ENCODE peak calls at places on chromosome 5, in nine cellular contexts. T is lower lobe of right lung; U is nephron progenitor cell; H is cardiac muscle cell; N is endothelial cell; C is NB4; K is foreskin fibroblast; I is HL-60; S is CD8-positive, alpha-beta T cell. M is an unnamed sample.

GRCh38 chr5:79990598-79991507 is at the start of gene MTX3:
- DNase-seq in T (peak), U (peak), H (peak), N (peak), C (no peak), K (peak), I (no peak), S (peak), M (peak)

GRCh38 chr5:116084231-116084630 is 594 bp upstream of the COMMD10 start:
- DNase-seq in T (no peak), U (peak), H (peak), N (no peak), C (peak), K (peak), I (no peak), S (peak), M (no peak)

GRCh38 chr5:85931220-85931619 is 686.5 kb upstream of the COX7C start:
- DNase-seq in T (no peak), U (no peak), H (no peak), N (no peak), C (no peak), K (no peak), I (no peak), S (no peak), M (no peak)

GRCh38 chr5:143405063-143405746 is 1.7 kb upstream of the NR3C1 start:
- DNase-seq in T (peak), U (peak), H (peak), N (peak), C (peak), K (peak), I (peak), S (peak), M (peak)

GRCh38 chr5:9156282-9156681 is 389.6 kb downstream of the SEMA5A start:
- DNase-seq in T (no peak), U (peak), H (peak), N (peak), C (peak), K (peak), I (peak), S (no peak), M (no peak)

GRCh38 chr5:87113848-87114247 is 153.8 kb upstream of the RASA1 start:
- DNase-seq in T (no peak), U (no peak), H (peak), N (no peak), C (no peak), K (peak), I (no peak), S (no peak), M (no peak)

GRCh38 chr5:14250094-14250777 is 107.1 kb downstream of the TRIO start:
- DNase-seq in T (peak), U (peak), H (peak), N (no peak), C (peak), K (peak), I (no peak), S (no peak), M (peak)

GRCh38 chr5:123720955-123721354 is 209.0 kb downstream of the CSNK1G3 start:
- DNase-seq in T (no peak), U (no peak), H (peak), N (no peak), C (no peak), K (no peak), I (no peak), S (no peak), M (no peak)

GRCh38 chr5:89300426-89300970 is 417.5 kb upstream of the MEF2C start:
- DNase-seq in T (no peak), U (no peak), H (no peak), N (no peak), C (no peak), K (peak), I (no peak), S (no peak), M (no peak)

GRCh38 chr5:124263680-124264491 is 482.6 kb downstream of the ZNF608 start:
- DNase-seq in T (no peak), U (peak), H (peak), N (peak), C (no peak), K (no peak), I (no peak), S (no peak), M (no peak)

GRCh38 chr5:149356391-149356790 is 1.5 kb upstream of the PCYOX1L start:
- DNase-seq in T (no peak), U (no peak), H (no peak), N (no peak), C (no peak), K (peak), I (no peak), S (no peak), M (no peak)

GRCh38 chr5:136182618-136183017 is 10.3 kb downstream of the SMIM32 start:
- DNase-seq in T (no peak), U (no peak), H (peak), N (no peak), C (no peak), K (peak), I (no peak), S (no peak), M (no peak)

GRCh38 chr5:160352308-160352707 is 18.1 kb downstream of the C1QTNF2 start:
- DNase-seq in T (no peak), U (no peak), H (no peak), N (no peak), C (no peak), K (no peak), I (no peak), S (no peak), M (no peak)

GRCh38 chr5:145853952-145854351 is 18.8 kb upstream of the PRELID2 start:
- DNase-seq in T (no peak), U (no peak), H (no peak), N (no peak), C (no peak), K (no peak), I (no peak), S (no peak), M (no peak)

GRCh38 chr5:56233230-56233629 is at the start of gene ANKRD55:
- DNase-seq in T (no peak), U (peak), H (peak), N (no peak), C (no peak), K (peak), I (no peak), S (no peak), M (no peak)

GRCh38 chr5:54520438-54520846 is 2.9 kb downstream of the SNX18 start:
- DNase-seq in T (no peak), U (peak), H (peak), N (no peak), C (peak), K (peak), I (peak), S (no peak), M (no peak)

GRCh38 chr5:78624011-78624541 is 24.5 kb downstream of the LHFPL2 start:
- DNase-seq in T (no peak), U (no peak), H (no peak), N (no peak), C (no peak), K (no peak), I (no peak), S (no peak), M (no peak)

GRCh38 chr5:170296935-170297588 is 515 bp downstream of the LCP2 start:
- DNase-seq in T (no peak), U (no peak), H (no peak), N (no peak), C (peak), K (no peak), I (peak), S (no peak), M (no peak)

GRCh38 chr5:150341331-150341730 is 16.2 kb upstream of the TCOF1 start:
- DNase-seq in T (no peak), U (no peak), H (no peak), N (no peak), C (no peak), K (no peak), I (no peak), S (no peak), M (no peak)

GRCh38 chr5:138686668-138687067 is 66.6 kb upstream of the CTNNA1 start:
- DNase-seq in T (no peak), U (no peak), H (peak), N (no peak), C (peak), K (peak), I (no peak), S (no peak), M (no peak)

GRCh38 chr5:168843277-168843997 is 264.3 kb upstream of the PANK3 start:
- DNase-seq in T (no peak), U (no peak), H (peak), N (no peak), C (peak), K (peak), I (no peak), S (no peak), M (no peak)

GRCh38 chr5:146894763-146895521 is 16.4 kb upstream of the PPP2R2B start:
- DNase-seq in T (no peak), U (no peak), H (no peak), N (no peak), C (no peak), K (no peak), I (no peak), S (no peak), M (no peak)

GRCh38 chr5:142884029-142884428 is 113.9 kb downstream of the ARHGAP26 start:
- DNase-seq in T (no peak), U (no peak), H (no peak), N (no peak), C (no peak), K (no peak), I (no peak), S (no peak), M (no peak)

GRCh38 chr5:52702877-52703276 is 84.8 kb upstream of the ITGA1 start:
- DNase-seq in T (no peak), U (no peak), H (peak), N (no peak), C (peak), K (no peak), I (no peak), S (no peak), M (no peak)

GRCh38 chr5:17951392-17952169 is 317.3 kb downstream of the TAF11L14 start:
- DNase-seq in T (no peak), U (peak), H (no peak), N (peak), C (peak), K (no peak), I (no peak), S (no peak), M (peak)

GRCh38 chr5:859391-859790 is 8.6 kb upstream of the ZDHHC11 start:
- DNase-seq in T (peak), U (no peak), H (peak), N (no peak), C (no peak), K (no peak), I (no peak), S (no peak), M (no peak)

GRCh38 chr5:16628376-16628775 is 11.6 kb upstream of the RETREG1 start:
- DNase-seq in T (no peak), U (no peak), H (no peak), N (no peak), C (no peak), K (no peak), I (no peak), S (no peak), M (no peak)

GRCh38 chr5:132389453-132390286 is 20.2 kb downstream of the SLC22A5 start:
- DNase-seq in T (no peak), U (no peak), H (peak), N (no peak), C (peak), K (peak), I (no peak), S (no peak), M (no peak)

DNA sequence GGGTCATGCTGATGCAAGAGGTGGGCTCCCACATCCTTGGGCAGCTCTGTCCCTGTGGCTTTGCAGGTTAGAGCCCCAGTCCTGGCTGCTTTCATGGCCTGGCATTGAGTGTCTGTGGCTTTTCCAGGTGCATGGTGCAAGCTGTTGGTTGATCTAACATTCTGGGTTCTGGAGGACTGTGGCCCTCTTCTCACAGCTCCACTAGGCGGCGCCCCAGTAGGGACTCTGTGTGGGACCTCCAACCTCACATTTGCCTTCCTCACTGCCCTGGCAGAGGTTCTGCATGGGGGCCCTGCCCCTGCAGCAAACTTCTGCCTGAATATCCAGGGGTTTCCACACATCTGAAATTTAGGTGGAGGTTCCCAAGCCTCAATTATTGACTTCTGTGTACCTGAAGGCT is 150.1 kb downstream of the NNT start:
- DNase-seq in T (no peak), U (no peak), H (no peak), N (no peak), C (peak), K (no peak), I (no peak), S (no peak), M (no peak)
- TF ChIP-seq CTCF in T (no peak), U (no peak), H (no peak), N (no peak), C (peak), K (no peak), I (no peak), S (no peak), M (no peak)

GRCh38 chr5:50975840-50976239 is 309.4 kb downstream of the PARP8 start:
- DNase-seq in T (no peak), U (no peak), H (no peak), N (no peak), C (no peak), K (no peak), I (no peak), S (no peak), M (no peak)
- TF ChIP-seq CTCF in T (no peak), U (no peak), H (no peak), N (no peak), C (no peak), K (no peak), I (no peak), S (no peak), M (no peak)

GRCh38 chr5:31193591-31194457 is at the start of gene CDH6:
- DNase-seq in T (peak), U (peak), H (peak), N (peak), C (no peak), K (peak), I (no peak), S (no peak), M (peak)

GRCh38 chr5:31197183-31197582 is 3.7 kb downstream of the CDH6 start:
- DNase-seq in T (no peak), U (no peak), H (peak), N (no peak), C (no peak), K (no peak), I (no peak), S (no peak), M (no peak)

GRCh38 chr5:31194892-31195291 is 1.4 kb downstream of the CDH6 start:
- DNase-seq in T (no peak), U (no peak), H (no peak), N (no peak), C (no peak), K (no peak), I (no peak), S (no peak), M (no peak)

GRCh38 chr5:31194458-31194808 is 947 bp downstream of the CDH6 start:
- DNase-seq in T (no peak), U (peak), H (peak), N (no peak), C (no peak), K (peak), I (no peak), S (no peak), M (no peak)

GRCh38 chr5:31196309-31196708 is 2.8 kb downstream of the CDH6 start:
- DNase-seq in T (no peak), U (no peak), H (peak), N (no peak), C (peak), K (no peak), I (no peak), S (no peak), M (no peak)
- TF ChIP-seq CTCF in T (peak), U (peak), H (no peak), N (no peak), C (no peak), K (peak), I (no peak), S (no peak), M (peak)

GRCh38 chr5:179530069-179530998 is 20.0 kb upstream of the RUFY1 start:
- DNase-seq in T (peak), U (peak), H (peak), N (peak), C (peak), K (peak), I (no peak), S (peak), M (peak)
- TF ChIP-seq CTCF in T (peak), U (no peak), H (peak), N (no peak), C (no peak), K (peak), I (no peak), S (no peak), M (no peak)

GRCh38 chr5:155049569-155050383 is 36.2 kb downstream of the KIF4B start:
- DNase-seq in T (no peak), U (peak), H (peak), N (no peak), C (peak), K (no peak), I (no peak), S (no peak), M (no peak)
- TF ChIP-seq CTCF in T (peak), U (peak), H (peak), N (no peak), C (peak), K (no peak), I (no peak), S (no peak), M (peak)

GRCh38 chr5:176578391-176578808 is 29.3 kb downstream of the CDHR2 start:
- DNase-seq in T (peak), U (peak), H (peak), N (peak), C (peak), K (peak), I (no peak), S (peak), M (peak)
- TF ChIP-seq CTCF in T (peak), U (peak), H (peak), N (peak), C (peak), K (peak), I (peak), S (no peak), M (peak)

GRCh38 chr5:103295871-103296270 is 37.3 kb downstream of the MACIR start:
- DNase-seq in T (no peak), U (no peak), H (no peak), N (no peak), C (no peak), K (no peak), I (no peak), S (no peak), M (no peak)
- TF ChIP-seq CTCF in T (no peak), U (no peak), H (no peak), N (no peak), C (no peak), K (no peak), I (no peak), S (no peak), M (no peak)

GRCh38 chr5:50990296-50990924 is 324.0 kb downstream of the PARP8 start:
- DNase-seq in T (no peak), U (no peak), H (no peak), N (no peak), C (no peak), K (no peak), I (no peak), S (no peak), M (no peak)

DNA sequence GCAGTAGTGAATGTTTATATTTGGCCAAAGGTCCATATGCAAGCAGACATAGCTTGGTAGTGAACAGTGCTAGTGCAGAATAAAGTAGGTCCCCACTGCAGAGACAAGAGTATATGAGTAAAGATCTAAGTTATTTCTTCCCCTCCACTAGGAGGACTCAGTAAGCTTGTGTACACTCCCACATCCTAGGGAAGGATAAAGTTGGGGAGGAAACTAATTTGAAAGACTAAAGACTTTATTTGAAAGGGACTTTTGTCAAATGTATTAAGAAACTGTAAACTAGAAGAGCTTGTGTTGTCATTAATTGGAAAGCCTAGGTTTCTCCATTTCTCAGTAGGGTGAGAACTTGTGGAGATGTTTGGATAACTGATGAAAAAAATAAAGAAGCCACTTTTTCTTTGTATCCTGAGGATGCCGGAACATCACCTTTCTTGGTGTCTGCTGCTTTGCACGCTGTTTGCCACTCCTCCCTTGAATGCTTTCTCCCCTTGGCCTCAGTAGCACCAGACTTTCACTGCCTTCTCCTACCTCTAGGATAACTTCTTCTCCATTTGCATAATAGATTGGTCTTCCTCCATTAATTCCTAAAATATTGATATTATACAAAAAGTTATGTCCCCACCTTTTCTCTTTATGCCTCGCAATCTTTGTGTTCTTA is 329.0 kb downstream of the PARP8 start:
- DNase-seq in T (no peak), U (no peak), H (no peak), N (no peak), C (no peak), K (no peak), I (no peak), S (no peak), M (no peak)
- TF ChIP-seq CTCF in T (no peak), U (no peak), H (no peak), N (no peak), C (no peak), K (no peak), I (no peak), S (no peak), M (no peak)

M was measured in neural crest cell.